ENCODE peak calls at places on chromosomes 13 and 19, in seven cellular contexts. A is mesendoderm, V is neuronal stem cell, H is H1, N is IMR-90, Q is mesenchymal stem cell, M is H9. F is an unnamed sample.

GRCh38 chr13:94824601-94825000 is 112.3 kb upstream of the SOX21 start:
- DNase-seq in N (no peak), M (no peak), A (no peak), Q (no peak), H (no peak), V (no peak), F (no peak)

GRCh38 chr13:48317511-48317981 is 14.0 kb downstream of the RB1 start:
- DNase-seq in H (no peak), Q (no peak), V (no peak), A (no peak), M (no peak), N (no peak), F (no peak)

GRCh38 chr19:20315543-20315942 is 148.5 kb downstream of the ZNF486 start:
- DNase-seq in V (no peak), N (no peak), H (no peak), M (no peak), A (no peak), Q (no peak), F (no peak)

GRCh38 chr19:8580710-8581281 is 3.6 kb upstream of the MYO1F start:
- DNase-seq in Q (peak; percentile 75), H (peak; percentile 57), A (peak; percentile 90), N (peak; percentile 66), M (peak; percentile 89), V (peak; percentile 86), F (peak; percentile 78)

GRCh38 chr13:106479849-106480400 is 55.5 kb downstream of the EFNB2 start:
- DNase-seq in V (no peak), H (no peak), A (no peak), Q (no peak), N (no peak), M (no peak), F (no peak)

GRCh38 chr19:42254083-42254849 is 662 bp downstream of the ERF start:
- DNase-seq in N (peak; percentile 32), A (peak; percentile 86), M (peak; percentile 72), H (no peak), Q (peak; percentile 74), V (peak; percentile 79), F (peak; percentile 72)

GRCh38 chr13:88086577-88086976 is 415.4 kb downstream of the SLITRK5 start:
- DNase-seq in M (no peak), V (no peak), A (no peak), Q (peak; percentile 71), H (no peak), N (peak; percentile 22), F (no peak)

GRCh38 chr19:37654525-37654832 is 786 bp downstream of the ZFP30 start:
- DNase-seq in N (peak; percentile 26), Q (peak; percentile 50), H (no peak), V (no peak), M (no peak), A (no peak), F (no peak)

GRCh38 chr13:96984061-96984508 is 10.2 kb downstream of the OXGR1 start:
- DNase-seq in V (no peak), N (no peak), H (no peak), M (peak; percentile 53), Q (peak; percentile 6), A (peak; percentile 68), F (peak; percentile 96)

GRCh38 chr19:30287259-30287658 is 84.9 kb upstream of the ZNF536 start:
- DNase-seq in A (no peak), N (no peak), H (no peak), V (no peak), Q (no peak), M (no peak), F (no peak)

GRCh38 chr19:30286378-30286777 is 85.8 kb upstream of the ZNF536 start:
- DNase-seq in A (no peak), H (no peak), M (no peak), Q (no peak), V (no peak), N (no peak), F (no peak)

GRCh38 chr19:30293051-30293785 is 79.0 kb upstream of the ZNF536 start:
- DNase-seq in M (peak; percentile 11), Q (no peak), N (no peak), A (no peak), V (no peak), H (no peak), F (no peak)

GRCh38 chr19:30287973-30288372 is 84.2 kb upstream of the ZNF536 start:
- DNase-seq in M (no peak), A (no peak), N (no peak), Q (no peak), V (no peak), H (no peak), F (no peak)

DNA sequence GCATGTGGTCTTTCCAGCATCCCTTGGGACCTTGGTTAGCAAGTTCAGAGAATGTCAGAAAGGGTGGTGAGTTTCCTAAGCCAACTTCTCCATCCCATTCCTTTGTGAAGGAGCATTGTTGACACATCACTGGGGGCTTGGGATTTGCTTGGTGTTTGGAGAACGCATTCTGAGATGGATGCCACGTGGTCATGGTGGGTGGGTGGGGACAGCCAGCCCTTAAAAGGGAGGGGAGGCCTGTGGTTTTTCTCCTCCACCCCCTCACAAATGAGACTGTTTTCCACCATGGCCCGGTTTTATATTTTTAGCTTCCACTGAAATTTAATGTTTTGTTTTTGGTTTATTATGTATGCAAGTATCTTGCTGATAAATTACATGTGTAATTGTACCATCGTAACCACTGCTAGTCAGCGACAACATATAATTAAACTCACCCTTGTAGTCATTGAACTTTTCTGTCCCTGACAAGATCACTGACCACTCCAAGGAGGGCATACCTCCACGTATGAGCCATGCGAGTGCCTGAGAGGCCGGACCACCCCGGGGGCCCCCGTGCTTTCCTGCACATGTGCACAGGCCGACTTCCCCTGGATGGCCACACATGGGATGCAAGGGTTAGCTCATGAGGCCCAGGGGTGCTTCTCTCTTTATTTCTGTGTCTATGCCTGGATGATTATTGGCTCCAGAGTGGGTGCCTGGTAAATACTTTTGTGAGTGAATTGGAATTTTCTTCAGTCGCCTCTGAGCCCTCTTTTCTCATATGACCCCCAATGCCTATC is 83.0 kb upstream of the ZNF536 start:
- DNase-seq in A (no peak), H (no peak), M (no peak), Q (no peak), N (no peak), V (no peak), F (no peak)
- H3K4ac ChIP-seq in A (no peak overlapping the region), H (no peak overlapping the region), M (no peak overlapping the region), Q (no peak overlapping the region), N (no peak overlapping the region), V (no peak overlapping the region), F (no peak overlapping the region)

DNA sequence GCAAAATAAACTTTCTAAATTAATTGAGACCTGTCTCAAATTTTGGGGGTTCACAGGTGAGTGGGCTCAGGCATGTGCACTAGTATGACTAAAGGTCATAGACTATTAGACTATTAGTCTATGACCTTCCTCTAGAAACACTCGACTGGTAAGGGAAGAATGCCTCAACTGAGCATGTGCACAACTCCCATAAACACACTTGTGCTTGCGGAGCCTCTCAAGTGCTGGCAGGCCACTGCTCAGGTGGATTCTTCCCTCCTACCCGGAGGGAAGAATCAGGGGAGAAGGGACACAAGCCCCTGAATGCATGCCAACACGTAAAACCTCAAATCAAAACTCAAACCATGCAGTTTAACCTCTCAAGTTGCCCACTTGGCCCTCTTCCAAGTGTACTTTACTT is 287.6 kb upstream of the SGCG start:
- DNase-seq in N (no peak), H (no peak), V (no peak), M (no peak), Q (no peak), A (peak; percentile 16), F (no peak)
- H3K4ac ChIP-seq in N (no peak overlapping the region), H (no peak overlapping the region), V (no peak overlapping the region), M (no peak overlapping the region), Q (no peak overlapping the region), A (peak overlapping the region; percentile 70), F (no peak overlapping the region)

GRCh38 chr13:102564564-102564963 is 32.2 kb upstream of the TPP2 start:
- DNase-seq in A (no peak), M (no peak), H (no peak), Q (no peak), V (no peak), N (no peak), F (no peak)
- H3K4ac ChIP-seq in A (no peak overlapping the region), M (no peak overlapping the region), H (no peak overlapping the region), Q (no peak overlapping the region), V (no peak overlapping the region), N (no peak overlapping the region), F (no peak overlapping the region)

DNA sequence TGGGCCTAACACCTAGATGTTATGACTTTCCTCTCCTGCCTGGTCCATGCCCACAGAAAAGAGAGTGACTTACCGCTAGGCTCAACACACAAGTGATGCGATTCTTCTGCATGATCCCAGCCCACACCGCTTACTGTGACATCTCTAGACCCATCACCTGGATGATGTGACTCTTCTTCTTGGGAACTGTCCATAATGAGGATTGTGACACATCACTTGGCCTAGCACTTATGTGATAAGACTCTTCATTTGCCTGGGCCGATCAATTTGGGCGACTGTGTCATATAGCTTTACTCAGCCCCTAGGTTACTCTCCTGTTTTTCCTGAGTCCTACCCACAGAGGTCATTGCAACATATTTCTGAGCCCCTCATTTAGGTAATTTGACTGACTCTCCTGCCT is 19.9 kb upstream of the ZNF681 start:
- DNase-seq in N (no peak), H (no peak), M (no peak), Q (no peak), A (no peak), V (no peak), F (peak; percentile 46)
- H3K4ac ChIP-seq in N (no peak overlapping the region), H (no peak overlapping the region), M (no peak overlapping the region), Q (no peak overlapping the region), A (no peak overlapping the region), V (no peak overlapping the region), F (no peak overlapping the region)